ENCODE peak calls at places on chromosomes 5 and 9, in four cellular contexts. V is CD8-positive, alpha-beta memory T cell; P is heart left ventricle; N is endodermal cell. K is an unnamed sample.

GRCh38 chr9:10265102-10265708 is 347.6 kb downstream of the PTPRD start:
- DNase-seq in P (no peak), N (no peak), V (no peak), K (no peak)

GRCh38 chr5:154248691-154249090 is 58.2 kb downstream of the GALNT10 start:
- DNase-seq in N (no peak), V (no peak), P (no peak), K (no peak)

GRCh38 chr9:36659500-36659899 is 86.8 kb downstream of the MELK start:
- DNase-seq in N (no peak), P (no peak), V (no peak), K (no peak)

GRCh38 chr5:95533761-95534160 is 21.0 kb downstream of the SKIC3 start:
- DNase-seq in P (no peak), V (no peak), N (no peak), K (no peak)

GRCh38 chr5:172786736-172787462 is 15.9 kb upstream of the DUSP1 start:
- DNase-seq in V (no peak), P (no peak), N (peak), K (no peak)

GRCh38 chr5:144088211-144088965 is 82.1 kb downstream of the YIPF5 start:
- DNase-seq in V (no peak), N (no peak), P (no peak), K (no peak)

GRCh38 chr9:133132174-133132573 is 11.1 kb upstream of the RALGDS start:
- DNase-seq in P (no peak), V (no peak), N (no peak), K (no peak)

GRCh38 chr9:84742261-84742660 is 72.7 kb downstream of the NTRK2 start:
- DNase-seq in V (no peak), P (no peak), N (peak), K (no peak)

GRCh38 chr5:35852084-35852734 is 4.5 kb upstream of the IL7R start:
- DNase-seq in N (no peak), P (no peak), V (peak), K (peak)

GRCh38 chr5:74864823-74865222 is 1.4 kb downstream of the FAM169A start:
- DNase-seq in P (no peak), V (no peak), N (no peak), K (no peak)

GRCh38 chr9:136566899-136567298 is 21.1 kb upstream of the NOTCH1 start:
- DNase-seq in P (peak), N (peak), V (no peak), K (no peak)

GRCh38 chr9:103798620-103799019 is 295.5 kb upstream of the SMC2 start:
- DNase-seq in V (no peak), N (no peak), P (no peak), K (no peak)

GRCh38 chr5:136191304-136192014 is 1.5 kb downstream of the SMIM32 start:
- DNase-seq in P (no peak), N (peak), V (no peak), K (no peak)

GRCh38 chr5:153752890-153753289 is 262.4 kb downstream of the GRIA1 start:
- DNase-seq in V (no peak), N (no peak), P (no peak), K (no peak)

GRCh38 chr5:23466401-23466886 is 41.0 kb upstream of the PRDM9 start:
- DNase-seq in N (no peak), P (no peak), V (no peak), K (no peak)

DNA sequence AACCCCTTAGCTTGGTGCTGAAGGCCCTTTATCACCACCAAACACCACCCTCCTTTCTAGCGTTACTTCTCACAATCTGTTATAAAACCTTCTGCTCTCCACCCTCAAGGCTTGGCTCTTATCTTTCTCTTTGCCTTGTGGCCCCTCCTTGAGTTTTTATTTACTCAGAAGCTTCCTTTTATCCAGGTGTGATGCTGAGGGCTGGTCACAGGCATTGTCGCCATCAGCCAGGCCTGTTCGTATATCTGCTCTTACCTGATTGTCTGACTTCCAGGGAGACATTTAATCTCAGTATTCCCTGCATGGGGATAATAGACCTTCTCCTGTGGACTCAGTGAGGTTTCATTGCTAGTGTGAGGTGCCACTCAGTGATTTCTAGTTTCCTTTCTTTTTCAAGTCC is 34.2 kb downstream of the MEGF10 start:
- DNase-seq in P (no peak), V (no peak), N (peak), K (no peak)
- H3K4me3 ChIP-seq in P (no peak), V (no peak), N (peak), K (no peak)

DNA sequence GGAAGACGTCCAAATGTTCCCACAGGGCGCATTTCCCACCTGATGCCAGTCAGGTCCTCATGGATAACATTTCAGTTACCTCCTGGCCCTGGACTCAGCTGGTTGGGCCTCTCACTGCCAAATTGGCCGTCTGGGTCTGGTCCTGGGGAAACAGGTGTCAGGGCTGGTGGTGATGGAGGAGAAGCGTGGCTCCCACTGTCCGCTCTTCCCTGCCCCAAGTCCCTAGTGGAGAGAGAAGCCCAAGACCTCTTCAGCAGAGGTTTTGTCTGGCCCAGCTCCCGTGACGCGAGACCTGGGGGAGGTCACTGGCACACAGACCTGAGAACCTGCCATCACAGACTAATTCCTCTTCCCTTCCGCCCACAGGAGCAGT is 27.8 kb upstream of the PRDM12 start:
- DNase-seq in V (no peak), N (no peak), P (no peak), K (no peak)
- H3K27ac ChIP-seq in V (no peak), N (no peak), P (no peak), K (no peak)

GRCh38 chr5:145704724-145705123 is 130.4 kb downstream of the PRELID2 start:
- DNase-seq in N (no peak), P (no peak), V (no peak), K (no peak)
- H3K4me3 ChIP-seq in N (no peak), P (no peak), V (no peak), K (no peak)

GRCh38 chr5:32277782-32278181 is 35.0 kb downstream of the MTMR12 start:
- DNase-seq in N (no peak), V (no peak), P (no peak), K (no peak)
- H3K27ac ChIP-seq in N (peak), V (no peak), P (no peak), K (no peak)

DNA sequence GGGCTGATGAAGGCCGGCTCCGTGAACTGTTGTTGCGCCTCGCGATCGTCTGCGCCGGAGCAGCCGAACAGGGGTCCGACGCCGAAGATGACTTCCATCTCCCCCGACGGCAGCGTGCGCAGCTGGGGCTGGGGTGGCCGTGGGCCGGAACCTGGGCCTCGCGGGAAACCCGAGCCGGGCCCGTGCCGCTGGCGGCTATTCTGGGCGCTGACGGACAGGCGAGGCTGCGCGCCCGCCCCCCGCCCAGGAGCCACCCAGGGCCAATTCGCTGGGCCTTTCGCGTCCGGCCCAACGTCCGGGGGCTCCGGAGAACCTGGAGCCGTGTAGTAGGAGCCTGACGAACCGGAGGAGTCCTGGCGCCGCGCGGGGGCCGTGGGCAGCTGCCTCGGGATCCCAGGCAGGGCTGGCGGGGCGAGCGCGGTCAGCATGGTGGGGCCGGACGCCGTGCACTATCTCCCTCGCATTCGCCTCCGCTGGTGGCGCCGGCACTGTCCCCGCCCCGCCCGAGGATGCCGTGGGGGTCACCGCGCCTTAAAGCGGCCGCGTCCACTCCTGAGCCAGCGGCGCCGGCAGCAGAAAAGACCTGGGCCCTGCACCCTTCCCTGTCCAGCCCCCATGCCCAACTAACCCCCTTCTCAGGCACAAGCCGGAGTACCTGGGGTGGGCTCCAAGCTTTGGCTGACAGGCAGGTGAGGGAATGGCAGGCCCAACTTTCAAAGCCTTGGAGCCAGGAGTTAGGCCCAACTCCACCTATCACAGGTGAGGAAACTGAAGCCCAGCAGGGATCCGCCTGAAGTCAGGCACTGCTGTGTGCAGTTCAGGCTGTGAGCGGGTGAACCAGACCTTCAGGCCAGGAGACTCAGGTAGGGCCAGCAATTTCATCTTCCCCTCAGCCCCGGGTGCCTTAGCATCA is at the start of gene PROB1:
- DNase-seq in N (peak), P (peak), V (no peak), K (no peak)
- H3K4me3 ChIP-seq in N (peak), P (peak), V (peak), K (no peak)

GRCh38 chr5:125595845-125596244 is 827.4 kb upstream of the GRAMD2B start:
- DNase-seq in N (no peak), P (no peak), V (no peak), K (no peak)

GRCh38 chr5:125592856-125593255 is 830.4 kb upstream of the GRAMD2B start:
- DNase-seq in P (no peak), N (no peak), V (no peak), K (no peak)

GRCh38 chr5:125597338-125597737 is 825.9 kb upstream of the GRAMD2B start:
- DNase-seq in P (no peak), N (no peak), V (no peak), K (no peak)

GRCh38 chr5:125595095-125595494 is 828.1 kb upstream of the GRAMD2B start:
- DNase-seq in N (no peak), P (peak), V (no peak), K (no peak)
- H3K27ac ChIP-seq in N (no peak), P (no peak), V (no peak), K (no peak)

GRCh38 chr5:171606414-171607024 is 179.1 kb upstream of the SMIM23 start:
- DNase-seq in N (no peak), P (no peak), V (no peak), K (peak)
- H3K4me3 ChIP-seq in N (no peak), P (no peak), V (no peak), K (no peak)

K was measured in CD4-positive, alpha-beta memory T cell.